ENCODE peak calls at places on chromosome 17, in four cellular contexts. O is CD8-positive, alpha-beta T cell; V is HFFc6; H is A549. X is an unnamed sample.

GRCh38 chr17:57114085-57114673 is 29.1 kb downstream of the AKAP1 start:
- DNase-seq in O (peak; percentile 57), V (no peak), H (peak; percentile 57), X (peak; percentile 76)

GRCh38 chr17:7674934-7675333 is 12.4 kb downstream of the TP53 start:
- DNase-seq in O (no peak), V (no peak), H (no peak), X (no peak)

GRCh38 chr17:10073026-10073425 is 125.4 kb downstream of the GAS7 start:
- DNase-seq in O (no peak), V (no peak), H (no peak), X (no peak)

GRCh38 chr17:44655983-44656700 is at the start of gene MEIOC:
- DNase-seq in O (peak; percentile 3), V (no peak), H (peak; percentile 95), X (peak; percentile 73)

GRCh38 chr17:55765472-55765871 is 14.6 kb downstream of the PCTP start:
- DNase-seq in O (no peak), V (no peak), H (no peak), X (no peak)

GRCh38 chr17:74561580-74561979 is 5.7 kb downstream of the CD300H start:
- DNase-seq in O (no peak), V (no peak), H (no peak), X (no peak)

GRCh38 chr17:49468827-49469385 is 26.2 kb upstream of the NGFR start:
- DNase-seq in O (no peak), V (no peak), H (no peak), X (no peak)

GRCh38 chr17:44307387-44308186 is 814 bp upstream of the RUNDC3A start:
- DNase-seq in O (no peak), V (no peak), H (peak; percentile 65), X (no peak)

GRCh38 chr17:45381001-45381400 is 51.7 kb downstream of the ARHGAP27 start:
- DNase-seq in O (no peak), V (no peak), H (no peak), X (no peak)

GRCh38 chr17:16250635-16251034 is 33.6 kb downstream of the PIGL start:
- DNase-seq in O (no peak), V (peak; percentile 23), H (no peak), X (no peak)

GRCh38 chr17:34892864-34893263 is 68.4 kb downstream of the CCT6B start:
- DNase-seq in O (no peak), V (no peak), H (peak; percentile 33), X (no peak)

GRCh38 chr17:52159810-52160578 is 1.5 kb upstream of the CA10 start:
- DNase-seq in O (no peak), V (no peak), H (no peak), X (no peak)

GRCh38 chr17:800446-801242 is 18.5 kb downstream of the MRM3 start:
- DNase-seq in O (no peak), V (no peak), H (no peak), X (no peak)

GRCh38 chr17:50035930-50036329 is 20.0 kb upstream of the ITGA3 start:
- DNase-seq in O (no peak), V (no peak), H (no peak), X (no peak)

GRCh38 chr17:15392326-15392739 is 50.9 kb upstream of the TEKT3 start:
- DNase-seq in O (no peak), V (peak; percentile 93), H (peak; percentile 15), X (no peak)

GRCh38 chr17:9522074-9522473 is 53.5 kb downstream of the STX8 start:
- DNase-seq in O (no peak), V (peak; percentile 53), H (peak; percentile 60), X (peak; percentile 52)

GRCh38 chr17:42459256-42459982 is 741 bp downstream of the ATP6V0A1 start:
- DNase-seq in O (no peak), V (peak; percentile 50), H (peak; percentile 74), X (no peak)

GRCh38 chr17:31318298-31319190 is 2.9 kb downstream of the EVI2A start:
- DNase-seq in O (peak; percentile 43), V (peak; percentile 7), H (no peak), X (no peak)

GRCh38 chr17:6456914-6457687 is 12.8 kb downstream of the PIMREG start:
- DNase-seq in O (no peak), V (peak; percentile 61), H (peak; percentile 57), X (no peak)

GRCh38 chr17:81295678-81296381 is 723 bp upstream of the SLC38A10 start:
- DNase-seq in O (peak; percentile 16), V (peak; percentile 26), H (peak; percentile 83), X (peak; percentile 63)

DNA sequence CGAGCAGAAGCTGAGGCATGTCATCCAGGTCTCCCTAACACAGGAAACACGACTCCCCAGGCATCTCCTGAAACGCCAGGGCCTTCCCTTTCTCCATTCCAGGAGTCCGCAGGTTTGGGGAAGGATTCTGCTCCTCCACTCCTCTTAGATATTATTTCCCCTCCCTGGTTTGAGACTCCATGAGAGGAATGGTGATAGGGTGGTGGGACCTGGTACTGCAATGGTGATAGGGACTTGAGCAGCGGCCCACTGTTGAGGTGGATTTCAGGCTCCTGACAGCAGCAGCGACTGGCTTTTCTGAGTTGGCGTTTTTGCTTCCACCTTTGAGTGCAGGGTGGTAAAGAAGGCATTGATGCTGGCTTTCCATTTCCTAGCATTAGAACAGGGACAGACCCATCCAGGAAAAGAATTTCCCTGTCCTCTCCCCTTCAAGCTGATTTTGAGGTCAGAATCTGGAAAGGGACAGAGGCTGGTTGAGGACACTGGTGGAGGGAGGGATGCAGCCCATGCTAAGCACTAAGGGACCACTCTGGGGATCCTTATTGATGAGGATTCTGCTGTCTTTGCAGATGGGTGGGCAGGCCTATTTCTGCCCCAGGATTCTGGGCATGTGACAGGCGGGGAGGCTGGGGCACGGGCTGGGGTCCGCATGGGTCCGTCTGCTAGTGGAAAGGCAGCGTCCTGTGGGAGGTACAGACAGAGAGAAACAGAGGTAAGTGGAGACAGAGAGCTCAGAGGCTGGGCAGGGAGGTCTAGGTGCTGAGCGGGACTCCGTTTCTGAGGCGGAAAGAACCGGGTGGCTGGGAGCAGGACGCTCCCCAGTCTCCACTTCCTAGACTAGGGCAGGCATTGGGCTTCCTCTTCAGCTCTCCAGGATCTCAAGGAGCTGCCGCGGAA is 1.3 kb upstream of the TBX4 start:
- DNase-seq in O (no peak), V (no peak), H (no peak), X (no peak)
- TF ChIP-seq CTCF in O (no peak), V (peak; percentile 27), H (no peak), X (no peak)

GRCh38 chr17:17570207-17570797 is 21.2 kb downstream of the PEMT start:
- DNase-seq in O (no peak), V (no peak), H (peak; percentile 67), X (no peak)
- TF ChIP-seq CTCF in O (no peak), V (peak; percentile 72), H (peak; percentile 87), X (no peak)

GRCh38 chr17:47320879-47321502 is 2.8 kb upstream of the EFCAB13 start:
- DNase-seq in O (no peak), V (no peak), H (no peak), X (no peak)
- TF ChIP-seq CTCF in O (no peak), V (no peak), H (no peak), X (no peak)

DNA sequence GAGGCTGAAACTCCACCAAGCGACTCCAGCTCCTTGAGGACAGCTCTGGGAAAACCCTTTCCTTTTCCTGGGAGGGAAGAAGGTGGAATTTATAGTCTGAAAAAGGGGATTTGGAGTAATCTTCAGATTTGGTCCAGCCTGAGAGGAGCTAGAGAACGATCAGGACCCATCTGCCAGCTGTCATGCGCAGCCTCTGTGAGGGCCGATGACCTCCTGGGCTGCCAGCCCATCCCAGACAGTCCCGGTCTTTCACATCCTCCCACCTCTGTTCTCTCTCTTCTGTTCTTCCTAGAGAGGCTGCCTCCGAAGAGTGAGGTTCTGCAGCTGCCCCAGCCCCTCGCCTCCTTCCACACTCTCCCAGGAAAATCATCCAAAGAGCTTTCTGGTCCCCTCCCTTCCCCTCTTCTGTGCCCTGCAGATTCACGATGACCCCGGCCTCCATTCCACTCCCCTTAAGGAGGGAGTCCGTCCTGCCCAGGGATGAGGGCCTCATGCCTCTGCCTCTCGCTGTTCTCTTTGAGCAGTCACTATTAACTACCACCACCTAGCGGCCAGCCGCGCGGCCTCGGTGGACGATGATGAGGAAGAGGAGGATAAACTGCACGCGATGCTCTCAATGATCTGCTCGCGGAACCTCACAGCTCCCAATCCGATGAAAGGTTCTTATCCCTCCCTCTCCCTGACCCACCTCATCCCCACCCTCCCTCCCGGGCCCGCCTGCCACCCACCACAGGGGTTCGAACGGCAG is 29.6 kb downstream of the SGSM2 start:
- DNase-seq in O (no peak), V (no peak), H (peak; percentile 44), X (no peak)
- TF ChIP-seq CTCF in O (no peak), V (peak; percentile 28), H (peak; percentile 43), X (no peak)

GRCh38 chr17:68034452-68034776 is 1.1 kb upstream of the KPNA2 start:
- DNase-seq in O (no peak), V (no peak), H (no peak), X (no peak)

GRCh38 chr17:68036304-68037147 is 991 bp downstream of the KPNA2 start:
- DNase-seq in O (no peak), V (no peak), H (no peak), X (no peak)

GRCh38 chr17:68033636-68034451 is 1.7 kb upstream of the KPNA2 start:
- DNase-seq in O (no peak), V (peak; percentile 27), H (peak; percentile 94), X (no peak)

GRCh38 chr17:68035523-68036303 is at the start of gene KPNA2:
- DNase-seq in O (peak; percentile 87), V (peak; percentile 97), H (peak; percentile 99), X (peak; percentile 98)

DNA sequence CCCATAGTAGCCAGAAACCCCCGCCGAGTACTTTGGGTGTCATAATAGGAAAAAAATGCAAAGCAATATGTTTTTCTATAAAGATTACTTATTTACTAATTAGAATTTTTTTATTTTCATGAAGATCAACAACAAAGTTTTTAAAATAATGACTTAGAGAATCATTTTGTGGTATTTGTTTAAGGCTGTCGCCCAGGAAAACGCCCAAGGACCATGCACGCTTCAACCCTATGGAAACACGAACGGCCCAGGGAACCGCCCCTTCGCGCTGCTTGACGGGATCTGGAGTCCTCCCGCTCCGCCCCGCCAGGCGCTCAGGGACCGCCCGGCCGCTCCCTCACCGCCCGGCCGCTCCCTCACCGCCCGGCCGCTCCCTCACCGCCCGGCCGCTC is 408 bp upstream of the KPNA2 start:
- DNase-seq in O (peak; percentile 83), V (no peak), H (no peak), X (no peak)
- TF ChIP-seq CTCF in O (no peak), V (no peak), H (no peak), X (no peak)

X was measured in GM10248.